ENCODE peak calls at places on chromosomes 11 and 22, in six cellular contexts. C is upper lobe of right lung; L is Peyer's patch; V is mammary epithelial cell; X is CD4-positive, CD25-positive, alpha-beta regulatory T cell; Z is effector memory CD4-positive, alpha-beta T cell. I is an unnamed sample.

GRCh38 chr22:41939981-41940852 is 6.7 kb downstream of the CENPM start:
- DNase-seq in C (no peak), L (peak; percentile 99), V (no peak), X (peak; percentile 98), Z (peak; percentile 94), I (peak; percentile 84)

GRCh38 chr22:46673677-46674236 is 53.6 kb downstream of the GRAMD4 start:
- DNase-seq in C (no peak), L (no peak), V (no peak), X (no peak), Z (no peak), I (no peak)

GRCh38 chr11:34748036-34748435 is 127.1 kb downstream of the EHF start:
- DNase-seq in C (no peak), L (no peak), V (no peak), X (no peak), Z (no peak), I (no peak)

GRCh38 chr22:50268655-50269113 is 1.5 kb downstream of the MAPK11 start:
- DNase-seq in C (peak; percentile 80), L (no peak), V (no peak), X (no peak), Z (no peak), I (no peak)

GRCh38 chr22:45006101-45006872 is 3.5 kb downstream of the PHF21B start:
- DNase-seq in C (no peak), L (no peak), V (no peak), X (no peak), Z (no peak), I (no peak)

GRCh38 chr11:73585834-73586575 is 11.9 kb downstream of the FAM168A start:
- DNase-seq in C (no peak), L (no peak), V (peak; percentile 70), X (no peak), Z (no peak), I (no peak)

GRCh38 chr11:132037961-132038360 is 667.5 kb downstream of the NTM start:
- DNase-seq in C (no peak), L (no peak), V (no peak), X (no peak), Z (no peak), I (no peak)

GRCh38 chr22:29702025-29702930 is 17.5 kb upstream of the CABP7 start:
- DNase-seq in C (no peak), L (peak; percentile 51), V (no peak), X (no peak), Z (no peak), I (no peak)

GRCh38 chr11:33980896-33981295 is 70.6 kb upstream of the CAPRIN1 start:
- DNase-seq in C (no peak), L (no peak), V (no peak), X (no peak), Z (no peak), I (no peak)

GRCh38 chr11:65043881-65044501 is 3.0 kb downstream of the SAC3D1 start:
- DNase-seq in C (peak; percentile 76), L (no peak), V (peak; percentile 8), X (no peak), Z (no peak), I (no peak)

DNA sequence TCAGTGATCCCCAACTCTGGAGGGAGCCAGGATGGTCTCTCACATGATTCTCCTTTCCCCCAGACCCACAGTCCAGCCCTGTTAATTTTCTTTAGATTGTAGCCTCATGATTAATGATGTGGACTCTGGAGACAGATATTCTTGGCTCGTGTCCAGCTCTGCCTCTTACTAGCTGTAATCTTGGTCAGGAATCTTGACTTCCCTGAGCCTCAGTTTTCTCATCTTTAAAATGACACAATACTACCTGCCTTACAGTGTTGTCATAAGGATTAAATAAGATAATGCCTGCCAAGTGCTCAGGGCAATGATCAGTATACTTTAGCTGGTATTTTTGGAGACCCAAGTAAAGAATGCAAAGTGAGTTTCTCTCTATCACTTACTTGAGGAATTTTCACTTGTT is 60.0 kb downstream of the SPECC1L start:
- DNase-seq in C (no peak), L (no peak), V (no peak), X (no peak), Z (no peak), I (no peak)
- H3K36me3 ChIP-seq in C (peaks cover 76% of the 10 kb centered on the region), L (no peaks in the 10 kb centered on the region), V (peaks cover 28% of the 10 kb centered on the region), X (peaks cover 31% of the 10 kb centered on the region), Z (peaks cover 24% of the 10 kb centered on the region), I (peaks cover 2% of the 10 kb centered on the region)

DNA sequence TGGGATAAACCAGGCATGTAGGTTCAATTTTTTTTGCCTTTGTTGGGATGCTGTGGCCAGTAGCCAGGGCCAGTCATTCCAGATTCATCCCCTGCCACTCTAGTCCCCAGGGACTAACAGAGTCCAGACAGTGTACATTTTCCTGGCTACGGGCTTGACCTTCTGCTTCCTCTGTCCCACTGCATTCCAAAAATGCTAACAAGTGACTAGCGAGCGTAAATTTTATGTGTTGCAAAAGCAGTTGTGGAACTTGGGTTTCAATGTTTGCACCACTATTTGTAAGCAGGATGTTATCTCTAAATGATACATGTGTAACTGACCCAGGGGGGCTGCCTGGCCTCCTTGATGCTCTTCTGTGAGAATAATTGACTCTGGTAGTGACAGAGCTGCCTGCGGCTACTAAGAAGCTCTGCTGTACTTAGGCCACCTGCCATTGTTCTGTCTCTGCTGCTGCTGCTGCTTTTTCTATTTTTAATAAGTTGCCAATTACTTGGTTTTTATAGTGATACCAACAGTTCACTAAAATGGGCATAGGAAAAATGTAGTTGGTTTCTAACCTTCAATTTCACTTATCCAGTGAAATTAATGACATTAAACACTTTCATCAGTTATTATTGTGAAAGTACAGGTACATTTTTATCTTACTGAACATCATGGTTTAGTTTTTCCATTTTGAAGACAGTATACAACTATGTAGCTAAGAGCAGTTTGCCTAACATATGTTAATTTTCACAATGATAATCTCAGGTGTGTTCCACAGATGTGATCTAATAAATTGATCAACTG is 26.8 kb downstream of the TNRC6B start:
- DNase-seq in C (no peak), L (no peak), V (no peak), X (no peak), Z (no peak), I (no peak)
- H3K4me3 ChIP-seq in C (no peak overlapping the region), L (no peak overlapping the region), V (no peak overlapping the region), X (peak overlapping the region; percentile 52), Z (no peak overlapping the region), I (no peak overlapping the region)

GRCh38 chr22:31090217-31091085 is 9.3 kb downstream of the SMTN start:
- DNase-seq in C (no peak), L (no peak), V (no peak), X (no peak), Z (no peak), I (no peak)

GRCh38 chr22:31089101-31090100 is 8.3 kb downstream of the SMTN start:
- DNase-seq in C (no peak), L (peak; percentile 84), V (no peak), X (peak; percentile 26), Z (no peak), I (peak; percentile 46)

GRCh38 chr22:31086703-31087330 is 5.7 kb downstream of the SMTN start:
- DNase-seq in C (no peak), L (no peak), V (peak; percentile 73), X (no peak), Z (no peak), I (no peak)

GRCh38 chr22:31087744-31088215 is 6.7 kb downstream of the SMTN start:
- DNase-seq in C (no peak), L (no peak), V (no peak), X (no peak), Z (no peak), I (no peak)

GRCh38 chr22:31088233-31088986 is 7.3 kb downstream of the SMTN start:
- DNase-seq in C (no peak), L (no peak), V (no peak), X (no peak), Z (no peak), I (no peak)
- H3K36me3 ChIP-seq in C (peaks cover 52% of the 10 kb centered on the region), L (no peaks in the 10 kb centered on the region), V (peaks cover 43% of the 10 kb centered on the region), X (no peaks in the 10 kb centered on the region), Z (no peaks in the 10 kb centered on the region), I (peaks cover 6% of the 10 kb centered on the region)

DNA sequence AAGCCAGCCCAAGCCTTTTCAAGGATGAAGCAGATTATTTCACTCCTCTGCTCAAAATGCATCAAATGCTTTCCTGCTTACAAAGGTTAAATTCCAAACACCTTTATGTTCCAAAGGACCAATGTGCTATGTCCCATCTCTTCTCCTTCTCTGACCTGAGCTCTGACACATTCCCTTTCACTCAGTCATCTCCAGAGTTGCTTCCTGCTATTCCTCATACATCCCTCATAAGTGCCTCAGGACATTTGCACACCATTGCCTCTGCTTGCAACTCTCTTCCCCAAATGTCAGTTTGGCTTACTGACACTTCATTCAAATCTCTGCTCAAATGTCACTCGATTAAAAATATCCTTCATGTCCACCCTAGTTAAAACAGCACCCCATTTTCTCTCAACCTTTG is 53.3 kb upstream of the BMAL1 start:
- DNase-seq in C (no peak), L (no peak), V (peak; percentile 40), X (no peak), Z (no peak), I (no peak)
- H3K4me3 ChIP-seq in C (no peak overlapping the region), L (no peak overlapping the region), V (no peak overlapping the region), X (no peak overlapping the region), Z (no peak overlapping the region), I (no peak overlapping the region)

DNA sequence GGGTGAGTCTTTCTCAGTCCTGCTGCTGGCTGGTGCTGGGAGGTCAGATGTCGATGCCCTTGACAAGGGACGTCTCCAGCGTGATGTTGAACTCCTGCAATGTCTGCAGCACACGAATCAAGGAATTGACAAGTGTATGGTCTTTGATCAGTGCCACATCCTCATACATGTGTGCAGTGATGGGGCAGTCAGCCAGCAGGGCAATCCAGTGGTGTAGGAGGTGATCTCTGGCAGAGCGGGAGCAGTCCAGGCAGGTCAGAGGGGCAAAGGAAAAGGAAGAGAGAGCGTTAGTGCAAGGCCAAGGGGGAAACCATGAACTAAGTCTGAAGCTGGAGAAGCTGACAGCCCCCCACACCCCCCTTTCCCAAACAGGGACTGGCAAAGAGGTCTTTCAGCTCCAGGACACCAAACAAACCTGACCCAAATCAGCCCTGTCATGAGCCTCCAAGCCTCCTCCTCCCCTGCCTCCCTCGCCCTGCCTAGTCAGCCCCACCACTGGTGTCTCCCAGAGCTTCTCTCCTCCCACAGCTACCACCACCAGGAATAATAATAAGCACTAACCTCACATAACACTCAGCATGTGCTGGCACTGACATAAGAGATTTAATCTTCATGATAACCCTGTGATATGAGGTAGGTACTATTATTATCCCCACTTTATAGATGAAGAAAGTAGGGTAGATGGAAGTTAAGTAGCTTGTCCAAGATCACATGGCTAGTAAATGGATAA is 48.4 kb upstream of the SCUBE2 start:
- DNase-seq in C (no peak), L (no peak), V (no peak), X (no peak), Z (no peak), I (no peak)
- H3K36me3 ChIP-seq in C (peaks cover 67% of the 10 kb centered on the region), L (no peaks in the 10 kb centered on the region), V (peaks cover 8% of the 10 kb centered on the region), X (peaks cover 5% of the 10 kb centered on the region), Z (peaks cover 47% of the 10 kb centered on the region), I (peaks cover 8% of the 10 kb centered on the region)

DNA sequence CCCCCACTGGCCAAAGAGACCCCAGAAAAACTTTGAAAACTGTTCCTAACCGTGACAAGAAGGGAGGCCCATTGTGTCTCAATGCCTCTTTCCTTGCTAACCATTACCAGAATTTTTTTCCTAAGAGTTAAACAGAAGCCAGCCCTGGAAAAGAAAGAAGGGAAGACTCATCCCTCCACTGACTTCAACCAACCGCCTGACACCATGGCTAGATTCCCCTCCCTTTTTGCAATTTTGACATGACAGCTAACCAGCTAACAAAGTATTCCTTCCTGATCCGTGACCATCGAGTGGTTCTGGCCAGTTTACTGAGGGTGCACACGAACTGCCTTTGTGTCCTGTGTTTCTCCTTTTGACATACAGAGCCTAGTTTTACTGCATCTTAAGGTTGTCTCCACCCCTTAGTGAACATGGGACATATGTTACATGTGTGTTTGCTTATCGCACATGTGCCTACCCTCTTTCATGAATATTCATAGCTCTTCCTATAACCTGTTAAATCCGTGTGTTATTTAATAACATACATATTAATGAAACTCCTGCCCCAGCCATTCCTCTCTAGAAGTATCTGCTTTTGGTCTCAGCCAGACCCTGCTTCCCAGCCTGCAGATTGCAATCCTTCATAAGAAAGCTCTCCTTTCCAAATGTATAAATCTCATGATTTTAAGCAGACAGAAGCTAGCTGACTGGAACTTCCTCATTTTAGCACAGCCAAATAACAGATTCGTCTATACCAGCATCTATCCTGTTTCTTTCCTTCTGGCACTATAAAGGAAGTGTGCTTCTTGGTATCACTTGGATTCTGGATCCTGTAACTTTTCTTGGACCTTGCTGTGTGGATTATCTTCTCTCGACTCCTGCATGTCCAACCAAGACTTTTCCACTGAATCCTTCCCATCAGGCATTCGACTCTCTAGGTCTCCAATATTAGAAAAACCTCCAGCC is 37.8 kb downstream of the RASSF10 start:
- DNase-seq in C (no peak), L (no peak), V (no peak), X (no peak), Z (no peak), I (no peak)
- H3K4me3 ChIP-seq in C (no peak overlapping the region), L (no peak overlapping the region), V (no peak overlapping the region), X (no peak overlapping the region), Z (no peak overlapping the region), I (no peak overlapping the region)